ENCODE peak calls at places on chromosomes 1 and 21, in seven cellular contexts. One of them, this sample, is unnamed.

GRCh38 chr21:16911166-16911607 is 601.7 kb upstream of the CXADR start:
- DNase-seq in type B pancreatic cell: no peak
- DNase-seq in Panc1: no peak
- DNase-seq in psoas muscle: no peak
- DNase-seq in NCI-H1105 treated with DMSO at 0.1 percent for 48 hours: no peak
- DNase-seq in EH: no peak
- DNase-seq in T follicular helper cell: no peak
- DNase-seq in this sample: no peak

GRCh38 chr1:115356356-115356755 is 18.3 kb upstream of the NGF start:
- DNase-seq in type B pancreatic cell: no peak
- DNase-seq in Panc1: no peak
- DNase-seq in psoas muscle: no peak
- DNase-seq in NCI-H1105 treated with DMSO at 0.1 percent for 48 hours: no peak
- DNase-seq in EH: peak
- DNase-seq in T follicular helper cell: no peak
- DNase-seq in this sample: no peak

GRCh38 chr1:25182629-25183028 is 49.7 kb downstream of the SYF2 start:
- DNase-seq in type B pancreatic cell: no peak
- DNase-seq in Panc1: no peak
- DNase-seq in psoas muscle: no peak
- DNase-seq in NCI-H1105 treated with DMSO at 0.1 percent for 48 hours: no peak
- DNase-seq in EH: peak
- DNase-seq in T follicular helper cell: no peak
- DNase-seq in this sample: no peak

GRCh38 chr21:46118871-46119564 is 21.1 kb downstream of the COL6A2 start:
- DNase-seq in type B pancreatic cell: peak
- DNase-seq in Panc1: no peak
- DNase-seq in psoas muscle: peak
- DNase-seq in NCI-H1105 treated with DMSO at 0.1 percent for 48 hours: no peak
- DNase-seq in EH: no peak
- DNase-seq in T follicular helper cell: no peak
- DNase-seq in this sample: no peak

GRCh38 chr1:231544943-231545592 is 16.6 kb downstream of the TSNAX start:
- DNase-seq in type B pancreatic cell: no peak
- DNase-seq in Panc1: no peak
- DNase-seq in psoas muscle: no peak
- DNase-seq in NCI-H1105 treated with DMSO at 0.1 percent for 48 hours: no peak
- DNase-seq in EH: no peak
- DNase-seq in T follicular helper cell: no peak
- DNase-seq in this sample: no peak

GRCh38 chr1:47725000-47725731 is 272.0 kb downstream of the TRABD2B start:
- DNase-seq in type B pancreatic cell: no peak
- DNase-seq in Panc1: no peak
- DNase-seq in psoas muscle: no peak
- DNase-seq in NCI-H1105 treated with DMSO at 0.1 percent for 48 hours: peak
- DNase-seq in EH: no peak
- DNase-seq in T follicular helper cell: no peak
- DNase-seq in this sample: no peak

GRCh38 chr21:33962290-33962689 is 46.7 kb upstream of the ATP5PO start:
- DNase-seq in type B pancreatic cell: no peak
- DNase-seq in Panc1: no peak
- DNase-seq in psoas muscle: no peak
- DNase-seq in NCI-H1105 treated with DMSO at 0.1 percent for 48 hours: no peak
- DNase-seq in EH: no peak
- DNase-seq in T follicular helper cell: no peak
- DNase-seq in this sample: no peak

GRCh38 chr1:205046870-205047269 is 3.9 kb downstream of the CNTN2 start:
- DNase-seq in type B pancreatic cell: no peak
- DNase-seq in Panc1: no peak
- DNase-seq in psoas muscle: no peak
- DNase-seq in NCI-H1105 treated with DMSO at 0.1 percent for 48 hours: no peak
- DNase-seq in EH: no peak
- DNase-seq in T follicular helper cell: no peak
- DNase-seq in this sample: no peak

GRCh38 chr1:50704126-50704525 is 255.9 kb downstream of the FAF1 start:
- DNase-seq in type B pancreatic cell: no peak
- DNase-seq in Panc1: peak
- DNase-seq in psoas muscle: no peak
- DNase-seq in NCI-H1105 treated with DMSO at 0.1 percent for 48 hours: peak
- DNase-seq in EH: peak
- DNase-seq in T follicular helper cell: no peak
- DNase-seq in this sample: no peak

GRCh38 chr1:47436304-47436978 is 1.4 kb upstream of the FOXD2 start:
- DNase-seq in type B pancreatic cell: peak
- DNase-seq in Panc1: peak
- DNase-seq in psoas muscle: peak
- DNase-seq in NCI-H1105 treated with DMSO at 0.1 percent for 48 hours: peak
- DNase-seq in EH: peak
- DNase-seq in T follicular helper cell: peak
- DNase-seq in this sample: peak

GRCh38 chr1:55618203-55618602 is 403.0 kb upstream of the USP24 start:
- DNase-seq in type B pancreatic cell: no peak
- DNase-seq in Panc1: no peak
- DNase-seq in psoas muscle: no peak
- DNase-seq in NCI-H1105 treated with DMSO at 0.1 percent for 48 hours: no peak
- DNase-seq in EH: no peak
- DNase-seq in T follicular helper cell: no peak
- DNase-seq in this sample: no peak

This sample was measured in effector memory CD4-positive, alpha-beta T cell.